ENCODE peak calls at places on chromosomes 13 and 19, in seven cellular contexts. One of them, this sample, is unnamed.

GRCh38 chr19:13055213-13056051 is 47.2 kb downstream of the LYL1 start:
- DNase-seq in HepG2: no peak
- DNase-seq in SK-N-SH: peak
- DNase-seq in K562: no peak
- DNase-seq in GM12878: no peak
- DNase-seq in GM12891: no peak
- DNase-seq in H1: no peak
- DNase-seq in this sample: no peak

GRCh38 chr19:48398329-48399235 is 5.1 kb downstream of the GRIN2D start:
- DNase-seq in K562: peak
- DNase-seq in GM12878: no peak
- DNase-seq in H1: peak
- DNase-seq in SK-N-SH: peak
- DNase-seq in HepG2: peak
- DNase-seq in GM12891: peak
- DNase-seq in this sample: peak

GRCh38 chr13:106033634-106034033 is 501.8 kb downstream of the EFNB2 start:
- DNase-seq in GM12891: no peak
- DNase-seq in H1: no peak
- DNase-seq in GM12878: no peak
- DNase-seq in SK-N-SH: no peak
- DNase-seq in HepG2: peak
- DNase-seq in K562: no peak
- DNase-seq in this sample: no peak

GRCh38 chr13:32124743-32125142 is 93.2 kb downstream of the FRY start:
- DNase-seq in K562: no peak
- DNase-seq in HepG2: no peak
- DNase-seq in SK-N-SH: no peak
- DNase-seq in GM12891: no peak
- DNase-seq in GM12878: no peak
- DNase-seq in H1: no peak
- DNase-seq in this sample: no peak

GRCh38 chr13:37406031-37406430 is 192.5 kb downstream of the POSTN start:
- DNase-seq in K562: no peak
- DNase-seq in H1: no peak
- DNase-seq in GM12891: no peak
- DNase-seq in SK-N-SH: no peak
- DNase-seq in HepG2: no peak
- DNase-seq in GM12878: no peak
- DNase-seq in this sample: no peak

GRCh38 chr13:35157143-35157755 is 215.2 kb downstream of the NBEA start:
- DNase-seq in H1: no peak
- DNase-seq in GM12891: no peak
- DNase-seq in HepG2: peak
- DNase-seq in SK-N-SH: peak
- DNase-seq in GM12878: peak
- DNase-seq in K562: peak
- DNase-seq in this sample: no peak

GRCh38 chr19:48607359-48607755 is 815 bp downstream of the SPACA4 start:
- DNase-seq in GM12878: no peak
- DNase-seq in K562: no peak
- DNase-seq in HepG2: no peak
- DNase-seq in SK-N-SH: no peak
- DNase-seq in GM12891: no peak
- DNase-seq in H1: no peak
- DNase-seq in this sample: no peak

GRCh38 chr13:22944378-22944777 is 236.4 kb upstream of the SGCG start:
- DNase-seq in GM12891: no peak
- DNase-seq in GM12878: no peak
- DNase-seq in K562: peak
- DNase-seq in H1: no peak
- DNase-seq in HepG2: no peak
- DNase-seq in SK-N-SH: no peak
- DNase-seq in this sample: no peak

GRCh38 chr19:58044391-58044790 is 10.6 kb downstream of the ZSCAN1 start:
- DNase-seq in HepG2: no peak
- DNase-seq in K562: peak
- DNase-seq in GM12878: no peak
- DNase-seq in H1: no peak
- DNase-seq in GM12891: no peak
- DNase-seq in SK-N-SH: no peak
- DNase-seq in this sample: no peak

GRCh38 chr19:46218160-46218559 is 11.4 kb upstream of the IGFL1 start:
- DNase-seq in GM12891: no peak
- DNase-seq in H1: peak
- DNase-seq in SK-N-SH: no peak
- DNase-seq in HepG2: peak
- DNase-seq in K562: peak
- DNase-seq in GM12878: no peak
- DNase-seq in this sample: no peak

GRCh38 chr19:6713773-6714692 is 6.4 kb downstream of the C3 start:
- DNase-seq in HepG2: no peak
- DNase-seq in SK-N-SH: no peak
- DNase-seq in GM12878: no peak
- DNase-seq in K562: no peak
- DNase-seq in H1: no peak
- DNase-seq in GM12891: no peak
- DNase-seq in this sample: no peak

GRCh38 chr19:49639401-49640112 is 386 bp downstream of the RRAS start:
- DNase-seq in H1: no peak
- DNase-seq in SK-N-SH: no peak
- DNase-seq in GM12878: no peak
- DNase-seq in HepG2: no peak
- DNase-seq in K562: no peak
- DNase-seq in GM12891: no peak
- DNase-seq in this sample: no peak

GRCh38 chr19:33176670-33177416 is 17.3 kb upstream of the LRP3 start:
- DNase-seq in HepG2: peak
- DNase-seq in K562: peak
- DNase-seq in SK-N-SH: peak
- DNase-seq in GM12891: peak
- DNase-seq in H1: peak
- DNase-seq in GM12878: peak
- DNase-seq in this sample: peak

GRCh38 chr13:23460921-23461320 is 27.4 kb upstream of the SACS start:
- DNase-seq in K562: no peak
- DNase-seq in GM12878: no peak
- DNase-seq in HepG2: no peak
- DNase-seq in GM12891: no peak
- DNase-seq in SK-N-SH: no peak
- DNase-seq in H1: no peak
- DNase-seq in this sample: no peak

GRCh38 chr19:18593367-18594095 is 4.9 kb downstream of the REX1BD start:
- DNase-seq in H1: no peak
- DNase-seq in GM12891: no peak
- DNase-seq in GM12878: no peak
- DNase-seq in SK-N-SH: peak
- DNase-seq in HepG2: no peak
- DNase-seq in K562: peak
- DNase-seq in this sample: no peak

GRCh38 chr13:51047434-51048165 is 63.5 kb downstream of the C13orf42 start:
- DNase-seq in HepG2: no peak
- DNase-seq in SK-N-SH: no peak
- DNase-seq in H1: no peak
- DNase-seq in GM12878: no peak
- DNase-seq in GM12891: no peak
- DNase-seq in K562: no peak
- DNase-seq in this sample: no peak

GRCh38 chr19:51456541-51457290 is 1.5 kb downstream of the SIGLEC8 start:
- DNase-seq in K562: no peak
- DNase-seq in H1: no peak
- DNase-seq in SK-N-SH: no peak
- DNase-seq in HepG2: no peak
- DNase-seq in GM12891: no peak
- DNase-seq in GM12878: no peak
- DNase-seq in this sample: no peak

GRCh38 chr19:35142531-35143230 is 374 bp upstream of the FXYD7 start:
- DNase-seq in GM12878: no peak
- DNase-seq in K562: peak
- DNase-seq in GM12891: peak
- DNase-seq in HepG2: no peak
- DNase-seq in SK-N-SH: peak
- DNase-seq in H1: no peak
- DNase-seq in this sample: peak

GRCh38 chr19:3201072-3201700 is 15.5 kb downstream of the NCLN start:
- DNase-seq in GM12891: no peak
- DNase-seq in GM12878: no peak
- DNase-seq in SK-N-SH: no peak
- DNase-seq in HepG2: no peak
- DNase-seq in K562: no peak
- DNase-seq in H1: no peak
- DNase-seq in this sample: no peak

GRCh38 chr19:28234637-28235036 is 978.3 kb downstream of the UQCRFS1 start:
- DNase-seq in GM12878: no peak
- DNase-seq in K562: no peak
- DNase-seq in H1: no peak
- DNase-seq in HepG2: no peak
- DNase-seq in SK-N-SH: no peak
- DNase-seq in GM12891: no peak
- DNase-seq in this sample: no peak

GRCh38 chr13:47555235-47555634 is 445.8 kb downstream of the SUCLA2 start:
- DNase-seq in HepG2: no peak
- DNase-seq in K562: no peak
- DNase-seq in GM12878: no peak
- DNase-seq in H1: no peak
- DNase-seq in GM12891: no peak
- DNase-seq in SK-N-SH: no peak
- DNase-seq in this sample: no peak

GRCh38 chr13:113029487-113030258 is 60.7 kb downstream of the MCF2L start:
- DNase-seq in H1: no peak
- DNase-seq in K562: peak
- DNase-seq in SK-N-SH: peak
- DNase-seq in HepG2: peak
- DNase-seq in GM12878: no peak
- DNase-seq in GM12891: peak
- DNase-seq in this sample: no peak

GRCh38 chr13:100363874-100364273 is 224.7 kb downstream of the GGACT start:
- DNase-seq in SK-N-SH: no peak
- DNase-seq in GM12878: no peak
- DNase-seq in HepG2: no peak
- DNase-seq in K562: no peak
- DNase-seq in H1: no peak
- DNase-seq in GM12891: no peak
- DNase-seq in this sample: no peak

GRCh38 chr19:3333662-3334061 is 32.7 kb upstream of the NFIC start:
- DNase-seq in HepG2: no peak
- DNase-seq in H1: no peak
- DNase-seq in K562: no peak
- DNase-seq in GM12878: no peak
- DNase-seq in GM12891: no peak
- DNase-seq in SK-N-SH: no peak
- DNase-seq in this sample: no peak

GRCh38 chr19:38145627-38146026 is 78.4 kb downstream of the DPF1 start:
- DNase-seq in GM12891: no peak
- DNase-seq in K562: no peak
- DNase-seq in H1: no peak
- DNase-seq in HepG2: no peak
- DNase-seq in GM12878: no peak
- DNase-seq in SK-N-SH: no peak
- DNase-seq in this sample: no peak

GRCh38 chr19:55600336-55601028 is 394 bp downstream of the ZNF524 start:
- DNase-seq in SK-N-SH: peak
- DNase-seq in HepG2: no peak
- DNase-seq in H1: no peak
- DNase-seq in K562: no peak
- DNase-seq in GM12891: peak
- DNase-seq in GM12878: no peak
- DNase-seq in this sample: peak

GRCh38 chr19:55599468-55600335 is at the start of the genes FIZ1 and ZNF524:
- DNase-seq in H1: peak
- DNase-seq in HepG2: peak
- DNase-seq in GM12878: peak
- DNase-seq in GM12891: peak
- DNase-seq in K562: peak
- DNase-seq in SK-N-SH: peak
- DNase-seq in this sample: peak

GRCh38 chr19:55603115-55603514 is 2.3 kb upstream of the ZNF865 start:
- DNase-seq in GM12878: no peak
- DNase-seq in H1: no peak
- DNase-seq in HepG2: no peak
- DNase-seq in GM12891: no peak
- DNase-seq in K562: no peak
- DNase-seq in SK-N-SH: no peak
- DNase-seq in this sample: no peak

GRCh38 chr19:55602104-55603001 is 2.3 kb downstream of the ZNF524 start:
- DNase-seq in SK-N-SH: no peak
- DNase-seq in HepG2: no peak
- DNase-seq in K562: no peak
- DNase-seq in GM12878: no peak
- DNase-seq in H1: no peak
- DNase-seq in GM12891: no peak
- DNase-seq in this sample: no peak

GRCh38 chr19:55601127-55601526 is 1.0 kb downstream of the ZNF524 start:
- DNase-seq in H1: no peak
- DNase-seq in GM12878: no peak
- DNase-seq in GM12891: no peak
- DNase-seq in HepG2: no peak
- DNase-seq in K562: no peak
- DNase-seq in SK-N-SH: no peak
- DNase-seq in this sample: no peak
- TF ChIP-seq TAF1 in H1: no peak
- TF ChIP-seq TAF1 in GM12878: no peak
- TF ChIP-seq TAF1 in GM12891: no peak
- TF ChIP-seq TAF1 in HepG2: no peak
- TF ChIP-seq TAF1 in K562: no peak
- TF ChIP-seq TAF1 in SK-N-SH: no peak
- TF ChIP-seq TAF1 in this sample: no peak

DNA sequence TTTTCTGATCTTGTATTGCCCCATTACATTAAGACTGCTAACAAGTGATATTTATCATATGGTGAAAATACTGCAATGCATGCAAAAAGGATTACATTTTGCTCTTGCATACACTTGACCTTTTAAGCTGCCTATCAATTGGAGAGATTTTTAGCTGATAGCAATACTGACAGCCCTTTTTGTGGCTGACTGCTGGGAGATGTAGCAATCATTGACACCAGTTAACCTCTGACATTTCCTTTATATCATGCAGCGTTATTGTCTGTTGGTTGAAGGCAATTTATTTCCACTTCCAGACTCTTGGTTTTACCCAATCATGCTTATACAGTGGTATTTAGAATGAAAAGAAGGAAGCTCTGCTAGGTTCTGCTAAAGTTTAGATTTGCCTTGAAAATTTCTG is 364.0 kb downstream of the LMO7 start:
- DNase-seq in H1: no peak
- DNase-seq in GM12878: no peak
- DNase-seq in SK-N-SH: no peak
- DNase-seq in K562: no peak
- DNase-seq in HepG2: no peak
- DNase-seq in GM12891: no peak
- DNase-seq in this sample: no peak
- TF ChIP-seq TAF1 in H1: no peak
- TF ChIP-seq TAF1 in GM12878: no peak
- TF ChIP-seq TAF1 in SK-N-SH: no peak
- TF ChIP-seq TAF1 in K562: no peak
- TF ChIP-seq TAF1 in HepG2: no peak
- TF ChIP-seq TAF1 in GM12891: no peak
- TF ChIP-seq TAF1 in this sample: no peak

GRCh38 chr19:36605101-36605838 is at the start of gene ZNF382:
- DNase-seq in SK-N-SH: peak
- DNase-seq in K562: no peak
- DNase-seq in GM12878: peak
- DNase-seq in GM12891: peak
- DNase-seq in HepG2: peak
- DNase-seq in H1: no peak
- DNase-seq in this sample: peak
- TF ChIP-seq TAF1 in SK-N-SH: peak
- TF ChIP-seq TAF1 in K562: no peak
- TF ChIP-seq TAF1 in GM12878: no peak
- TF ChIP-seq TAF1 in GM12891: no peak
- TF ChIP-seq TAF1 in HepG2: peak
- TF ChIP-seq TAF1 in H1: no peak
- TF ChIP-seq TAF1 in this sample: peak

GRCh38 chr19:1748115-1748702 is 5.1 kb upstream of the ONECUT3 start:
- DNase-seq in GM12891: peak
- DNase-seq in GM12878: no peak
- DNase-seq in HepG2: no peak
- DNase-seq in H1: no peak
- DNase-seq in SK-N-SH: no peak
- DNase-seq in K562: no peak
- DNase-seq in this sample: peak
- TF ChIP-seq TAF1 in GM12891: no peak
- TF ChIP-seq TAF1 in GM12878: no peak
- TF ChIP-seq TAF1 in HepG2: peak
- TF ChIP-seq TAF1 in H1: no peak
- TF ChIP-seq TAF1 in SK-N-SH: no peak
- TF ChIP-seq TAF1 in K562: peak
- TF ChIP-seq TAF1 in this sample: no peak